ENCODE peak calls at places on chromosome 9, in nine cellular contexts. I, F, A, S, Y, M, U, J and P are unnamed samples.

GRCh38 chr9:105308448-105309412 is 64.3 kb downstream of the SLC44A1 start:
- DNase-seq in I (no peak), F (no peak), A (no peak), S (no peak), Y (no peak), M (no peak), U (no peak), J (no peak), P (no peak)

GRCh38 chr9:100427366-100428263 is 672 bp downstream of the MSANTD3 start:
- DNase-seq in I (peak), F (peak), A (no peak), S (peak), Y (peak), M (peak), U (peak), J (peak), P (no peak)

GRCh38 chr9:90287567-90288274 is 354.9 kb downstream of the DIRAS2 start:
- DNase-seq in I (no peak), F (no peak), A (peak), S (no peak), Y (no peak), M (no peak), U (no peak), J (no peak), P (no peak)

GRCh38 chr9:16960084-16960483 is 89.6 kb upstream of the BNC2 start:
- DNase-seq in I (no peak), F (no peak), A (no peak), S (no peak), Y (no peak), M (peak), U (peak), J (no peak), P (no peak)

GRCh38 chr9:108784998-108785397 is 70.8 kb downstream of the ACTL7B start:
- DNase-seq in I (no peak), F (no peak), A (no peak), S (no peak), Y (no peak), M (no peak), U (peak), J (peak), P (no peak)

GRCh38 chr9:124754289-124754688 is 16.8 kb downstream of the NR6A1 start:
- DNase-seq in I (no peak), F (no peak), A (no peak), S (no peak), Y (no peak), M (peak), U (peak), J (no peak), P (no peak)

GRCh38 chr9:109031241-109031640 is 17.9 kb upstream of the CTNNAL1 start:
- DNase-seq in I (no peak), F (no peak), A (no peak), S (no peak), Y (no peak), M (peak), U (peak), J (no peak), P (no peak)

GRCh38 chr9:134783699-134784039 is 96.9 kb upstream of the FCN2 start:
- DNase-seq in I (no peak), F (no peak), A (no peak), S (no peak), Y (no peak), M (peak), U (peak), J (no peak), P (no peak)

GRCh38 chr9:69044226-69045219 is 9.0 kb downstream of the FXN start:
- DNase-seq in I (peak), F (no peak), A (no peak), S (no peak), Y (no peak), M (peak), U (peak), J (no peak), P (no peak)

GRCh38 chr9:73549991-73550390 is 398.3 kb downstream of the ANXA1 start:
- DNase-seq in I (no peak), F (no peak), A (no peak), S (no peak), Y (no peak), M (no peak), U (no peak), J (no peak), P (no peak)

GRCh38 chr9:91395553-91396470 is 27.8 kb downstream of the NFIL3 start:
- DNase-seq in I (peak), F (no peak), A (peak), S (no peak), Y (no peak), M (peak), U (peak), J (peak), P (no peak)

GRCh38 chr9:34987160-34988040 is 2.1 kb upstream of the DNAJB5 start:
- DNase-seq in I (no peak), F (no peak), A (no peak), S (no peak), Y (peak), M (no peak), U (no peak), J (no peak), P (peak)

GRCh38 chr9:86286278-86286677 is 3.9 kb upstream of the ISCA1 start:
- DNase-seq in I (no peak), F (no peak), A (no peak), S (no peak), Y (no peak), M (no peak), U (no peak), J (no peak), P (no peak)

GRCh38 chr9:13575558-13575957 is 296.1 kb upstream of the MPDZ start:
- DNase-seq in I (no peak), F (no peak), A (no peak), S (no peak), Y (no peak), M (no peak), U (peak), J (no peak), P (no peak)

GRCh38 chr9:137316012-137316981 is 14.2 kb upstream of the NRARP start:
- DNase-seq in I (peak), F (peak), A (no peak), S (peak), Y (no peak), M (no peak), U (peak), J (no peak), P (peak)